ENCODE peak calls at places on chromosomes 3 and 15, in six cellular contexts. O is epithelial cell of prostate, H is HuH-7, M is AG08395, I is SJSA1, L is HCEC 1CT. K is an unnamed sample.

GRCh38 chr15:40420793-40421192 is 15.2 kb downstream of the IVD start:
- DNase-seq in O (no peak), H (no peak), M (no peak), I (no peak), L (no peak), K (peak; percentile 69)

GRCh38 chr3:171328419-171329082 is 131.7 kb downstream of the TNIK start:
- DNase-seq in O (no peak), H (peak; percentile 21), M (no peak), I (peak; percentile 4), L (peak; percentile 40), K (peak; percentile 58)

GRCh38 chr3:152778001-152778400 is 56.9 kb upstream of the P2RY1 start:
- DNase-seq in O (no peak), H (no peak), M (no peak), I (no peak), L (no peak), K (no peak)

GRCh38 chr15:37900286-37901221 is 33.9 kb upstream of the TMCO5A start:
- DNase-seq in O (no peak), H (no peak), M (peak; percentile 67), I (peak; percentile 88), L (peak; percentile 90), K (peak; percentile 75)

GRCh38 chr3:178761461-178761860 is 225.2 kb downstream of the KCNMB2 start:
- DNase-seq in O (no peak), H (no peak), M (no peak), I (no peak), L (no peak), K (no peak)

GRCh38 chr3:149368201-149368849 is 9.1 kb downstream of the TM4SF1 start:
- DNase-seq in O (no peak), H (no peak), M (no peak), I (no peak), L (peak; percentile 30), K (peak; percentile 31)

GRCh38 chr15:35756588-35756987 is 210.6 kb upstream of the DPH6 start:
- DNase-seq in O (no peak), H (no peak), M (no peak), I (no peak), L (no peak), K (no peak)

GRCh38 chr15:70316059-70316600 is 218.4 kb upstream of the TLE3 start:
- DNase-seq in O (no peak), H (no peak), M (no peak), I (no peak), L (no peak), K (no peak)

GRCh38 chr15:57085267-57085666 is 166.8 kb downstream of the TCF12 start:
- DNase-seq in O (no peak), H (no peak), M (no peak), I (no peak), L (no peak), K (peak; percentile 62)

GRCh38 chr15:66323312-66323928 is 30.1 kb downstream of the DIS3L start:
- DNase-seq in O (no peak), H (no peak), M (no peak), I (no peak), L (no peak), K (no peak)

GRCh38 chr3:186414735-186415419 is 52.8 kb upstream of the DGKG start:
- DNase-seq in O (peak; percentile 78), H (no peak), M (peak; percentile 79), I (peak; percentile 3), L (peak; percentile 91), K (peak; percentile 81)

GRCh38 chr3:63970596-63971468 is 52.5 kb downstream of the PSMD6 start:
- DNase-seq in O (no peak), H (no peak), M (no peak), I (no peak), L (no peak), K (no peak)

GRCh38 chr15:69665641-69666091 is 213.0 kb downstream of the RPLP1 start:
- DNase-seq in O (no peak), H (no peak), M (no peak), I (no peak), L (no peak), K (no peak)

GRCh38 chr3:160921020-160921635 is 165.1 kb downstream of the PPM1L start:
- DNase-seq in O (no peak), H (peak; percentile 39), M (peak; percentile 72), I (peak; percentile 17), L (peak; percentile 27), K (peak; percentile 48)